ENCODE peak calls at places on chromosome 2, in ten cellular contexts. G is DMS 273 treated with DMSO at 0.1 percent for 48 hours; L is fibroblast of mammary gland; D is nephron progenitor cell; J is amniotic epithelial cell; F is H7; Q is NCI-H1694 treated with DMSO at 0.1 percent for 48 hours; T is activated T-helper 1 cell treated with anti-CD3 and anti-CD28 coated beads, Interleukin-2, amount 50 U/mL, for 16 hours; B is GM13976; X is T47D. U is an unnamed sample.
A peak's percentile ranks its signal among the peaks of the same experiment; 100 is the strongest.

GRCh38 chr2:112483047-112483473 is 1.1 kb downstream of the TTL start:
- DNase-seq in B (no peak), J (peak; percentile 70), T (no peak), G (no peak), Q (peak; percentile 31), D (peak; percentile 14), F (peak; percentile 60), L (peak; percentile 80), X (no peak), U (peak; percentile 63)

GRCh38 chr2:226721541-226721940 is 78.1 kb downstream of the IRS1 start:
- DNase-seq in F (no peak), T (no peak), L (peak; percentile 79), G (no peak), X (no peak), B (no peak), Q (peak; percentile 81), D (no peak), J (peak; percentile 51), U (peak; percentile 71)

GRCh38 chr2:53632714-53633113 is 134.9 kb upstream of the CHAC2 start:
- DNase-seq in L (peak; percentile 5), J (no peak), D (no peak), F (no peak), X (peak; percentile 21), G (no peak), T (no peak), Q (no peak), B (no peak), U (peak; percentile 8)

GRCh38 chr2:146123714-146124113 is 1603.8 kb upstream of the ZEB2 start:
- DNase-seq in Q (no peak), J (peak; percentile 75), T (no peak), L (peak; percentile 4), F (no peak), D (no peak), X (no peak), G (no peak), B (no peak), U (no peak)

GRCh38 chr2:214465386-214466146 is 54.7 kb downstream of the VWC2L start:
- DNase-seq in Q (no peak), G (no peak), L (peak; percentile 8), F (no peak), D (no peak), J (no peak), X (peak; percentile 48), B (no peak), T (no peak), U (peak; percentile 15)

GRCh38 chr2:166762746-166763145 is 125.5 kb upstream of the XIRP2 start:
- DNase-seq in T (no peak), Q (no peak), X (no peak), D (no peak), J (no peak), B (no peak), G (no peak), L (no peak), F (no peak), U (no peak)

GRCh38 chr2:151237422-151238012 is 24.1 kb downstream of the RBM43 start:
- DNase-seq in L (peak; percentile 51), J (no peak), Q (no peak), D (no peak), X (no peak), B (no peak), G (no peak), F (no peak), T (no peak), U (no peak)

GRCh38 chr2:460861-461260 is 173.0 kb upstream of the ALKAL2 start:
- DNase-seq in L (peak; percentile 2), G (no peak), B (peak; percentile 59), D (no peak), T (no peak), F (no peak), Q (no peak), X (no peak), J (no peak), U (no peak)

GRCh38 chr2:151526572-151527090 is 116.9 kb downstream of the RIF1 start:
- DNase-seq in T (no peak), F (no peak), J (no peak), B (no peak), D (no peak), Q (no peak), X (no peak), G (no peak), L (no peak), U (no peak)

GRCh38 chr2:156352911-156353310 is 20.4 kb upstream of the NR4A2 start:
- DNase-seq in B (no peak), G (no peak), L (no peak), X (no peak), T (no peak), Q (no peak), J (no peak), F (no peak), D (no peak), U (no peak)

GRCh38 chr2:96251721-96252292 is 14.0 kb downstream of the TMEM127 start:
- DNase-seq in G (no peak), J (peak; percentile 95), D (peak; percentile 82), X (peak; percentile 85), F (peak; percentile 53), L (peak; percentile 93), Q (no peak), T (no peak), B (no peak), U (peak; percentile 91)

GRCh38 chr2:118292991-118293390 is 204.7 kb downstream of the INSIG2 start:
- DNase-seq in F (no peak), Q (no peak), J (no peak), T (no peak), X (no peak), L (peak; percentile 75), D (no peak), B (no peak), G (no peak), U (no peak)

GRCh38 chr2:170176212-170176611 is 1.7 kb upstream of the MYO3B start:
- DNase-seq in T (no peak), J (no peak), L (no peak), B (no peak), X (no peak), D (no peak), F (no peak), G (no peak), Q (no peak), U (no peak)

GRCh38 chr2:157264099-157264498 is 6.6 kb downstream of the GALNT5 start:
- DNase-seq in G (no peak), F (no peak), X (no peak), J (no peak), T (no peak), B (no peak), L (peak; percentile 48), D (no peak), Q (no peak), U (peak; percentile 7)

GRCh38 chr2:12861344-12861942 is 144.7 kb downstream of the TRIB2 start:
- DNase-seq in T (no peak), F (no peak), J (peak; percentile 80), D (no peak), G (no peak), L (peak; percentile 83), X (no peak), B (no peak), Q (no peak), U (peak; percentile 48)

GRCh38 chr2:235026649-235027557 is 75.1 kb downstream of the SH3BP4 start:
- DNase-seq in G (peak; percentile 46), F (no peak), L (peak; percentile 72), J (peak; percentile 44), X (peak; percentile 91), T (no peak), B (no peak), D (no peak), Q (peak; percentile 94), U (peak; percentile 27)

GRCh38 chr2:232376713-232377112 is 1.8 kb upstream of the ALPP start:
- DNase-seq in Q (no peak), J (no peak), D (no peak), X (no peak), B (no peak), T (no peak), L (no peak), F (peak; percentile 17), G (no peak), U (no peak)

GRCh38 chr2:162537651-162538050 is 193.7 kb downstream of the GCA start:
- DNase-seq in D (no peak), Q (no peak), L (no peak), J (peak; percentile 87), B (no peak), T (no peak), F (no peak), X (no peak), G (no peak), U (no peak)